ENCODE peak calls at places on chromosomes 2 and 18, in five cellular contexts. O is brain microvascular endothelial cell, K is HepG2, S is heart right ventricle, H is lower lobe of right lung. F is an unnamed sample.

GRCh38 chr2:48268671-48269070 is 261.3 kb upstream of the STON1 start:
- DNase-seq in S (no peak), K (no peak), H (no peak), O (no peak), F (no peak)

GRCh38 chr2:25521665-25522387 is 151.6 kb downstream of the DTNB start:
- DNase-seq in H (no peak), S (no peak), K (peak; percentile 72), O (peak; percentile 55), F (peak; percentile 36)

GRCh38 chr2:226983891-226984290 is 148.0 kb downstream of the RHBDD1 start:
- DNase-seq in S (no peak), H (no peak), O (no peak), K (no peak), F (no peak)

GRCh38 chr18:62844850-62845643 is 129.7 kb downstream of the PHLPP1 start:
- DNase-seq in K (no peak), O (no peak), H (no peak), S (no peak), F (no peak)

GRCh38 chr2:130985206-130985779 is 108.0 kb downstream of the FAM168B start:
- DNase-seq in K (no peak), O (no peak), H (no peak), S (no peak), F (no peak)

GRCh38 chr2:147297820-147298219 is 547.0 kb upstream of the ACVR2A start:
- DNase-seq in O (no peak), S (no peak), H (no peak), K (no peak), F (no peak)

GRCh38 chr2:201872576-201872975 is 66.2 kb downstream of the CDK15 start:
- DNase-seq in H (no peak), S (no peak), O (no peak), K (no peak), F (no peak)

GRCh38 chr2:238999290-238999741 is 151.4 kb downstream of the TWIST2 start:
- DNase-seq in O (no peak), H (no peak), S (no peak), K (peak; percentile 26), F (no peak)

GRCh38 chr2:15700610-15701325 is 109.1 kb downstream of the DDX1 start:
- DNase-seq in S (no peak), K (no peak), O (no peak), H (no peak), F (no peak)

GRCh38 chr18:35478520-35479435 is 19.0 kb downstream of the INO80C start:
- DNase-seq in K (peak; percentile 97), H (no peak), S (no peak), O (peak; percentile 99), F (peak; percentile 88)

GRCh38 chr18:45920367-45920766 is 46.8 kb downstream of the EPG5 start:
- DNase-seq in K (no peak), S (peak; percentile 83), O (peak; percentile 30), H (peak; percentile 77), F (peak; percentile 48)

GRCh38 chr2:97724073-97724410 is 10.7 kb downstream of the ZAP70 start:
- DNase-seq in K (no peak), H (no peak), O (no peak), S (no peak), F (no peak)

GRCh38 chr2:63059434-63060078 is 8.9 kb downstream of the OTX1 start:
- DNase-seq in S (no peak), K (no peak), O (no peak), H (no peak), F (no peak)

GRCh38 chr2:230908094-230908594 is 16.9 kb downstream of the GPR55 start:
- DNase-seq in S (no peak), K (no peak), H (no peak), O (no peak), F (no peak)

GRCh38 chr2:222827417-222827816 is 33.4 kb upstream of the ACSL3 start:
- DNase-seq in H (no peak), O (no peak), K (no peak), S (no peak), F (peak; percentile 74)

GRCh38 chr2:232789067-232789466 is 12.7 kb upstream of the KCNJ13 start:
- DNase-seq in K (no peak), H (no peak), O (no peak), S (no peak), F (no peak)

GRCh38 chr2:38176619-38177021 is 100.7 kb upstream of the CYP1B1 start:
- DNase-seq in S (no peak), K (no peak), H (no peak), O (peak; percentile 68), F (no peak)

GRCh38 chr2:67260348-67261277 is 136.5 kb upstream of the ETAA1 start:
- DNase-seq in S (peak; percentile 34), K (no peak), O (peak; percentile 98), H (peak; percentile 44), F (peak; percentile 21)

GRCh38 chr2:26495705-26496271 is 17.9 kb upstream of the OTOF start:
- DNase-seq in S (no peak), O (no peak), K (peak; percentile 30), H (no peak), F (no peak)

GRCh38 chr2:1802469-1803216 is 58.3 kb upstream of the PXDN start:
- DNase-seq in S (no peak), K (no peak), H (no peak), O (no peak), F (no peak)

GRCh38 chr2:240974771-240975572 is 23.4 kb upstream of the SNED1 start:
- DNase-seq in K (no peak), S (no peak), O (no peak), H (peak; percentile 19), F (no peak)

GRCh38 chr18:34915046-34915445 is 126.2 kb upstream of the MAPRE2 start:
- DNase-seq in O (no peak), K (peak; percentile 62), S (no peak), H (no peak), F (no peak)

GRCh38 chr2:48755473-48755872 is at the start of gene LHCGR:
- DNase-seq in H (peak; percentile 49), O (no peak), S (peak; percentile 30), K (no peak), F (no peak)

GRCh38 chr2:205699554-205700289 is 17.4 kb downstream of the NRP2 start:
- DNase-seq in S (no peak), K (no peak), H (no peak), O (no peak), F (no peak)

GRCh38 chr2:205698556-205699282 is 16.4 kb downstream of the NRP2 start:
- DNase-seq in O (no peak), S (no peak), K (no peak), H (no peak), F (no peak)

GRCh38 chr2:205701509-205701908 is 19.2 kb downstream of the NRP2 start:
- DNase-seq in H (no peak), S (no peak), K (no peak), O (no peak), F (no peak)

GRCh38 chr2:205702576-205702975 is 20.3 kb downstream of the NRP2 start:
- DNase-seq in H (no peak), O (no peak), S (no peak), K (peak; percentile 42), F (peak; percentile 29)

GRCh38 chr2:205700331-205701132 is 18.2 kb downstream of the NRP2 start:
- DNase-seq in O (peak; percentile 93), S (no peak), K (peak; percentile 89), H (peak; percentile 65), F (no peak)
- H3K27ac ChIP-seq in O (peak overlapping the region; percentile 93), S (peak overlapping the region; percentile 83), K (peak overlapping the region; percentile 26), H (peak overlapping the region; percentile 63), F (peak overlapping the region; percentile 15)

DNA sequence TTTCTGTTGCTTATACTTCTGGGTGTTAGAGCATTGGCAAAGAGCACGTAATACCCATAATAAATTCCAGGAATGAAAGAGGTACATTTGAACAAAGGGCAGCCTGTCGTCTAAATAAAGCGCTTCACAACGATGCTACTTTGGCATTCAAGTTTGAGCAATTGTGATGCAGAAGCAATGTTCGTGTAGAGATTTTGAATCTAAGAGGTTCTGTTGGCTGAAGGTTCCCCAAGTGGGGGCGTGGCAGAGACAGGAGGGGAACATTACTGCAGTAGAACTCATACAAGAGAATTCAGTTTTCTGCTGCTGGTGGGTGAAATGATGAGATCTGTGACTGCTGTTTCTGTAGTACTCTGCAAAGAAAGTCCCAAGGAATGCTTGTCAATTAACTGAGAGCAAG is 27.9 kb downstream of the ZNF532 start:
- DNase-seq in S (no peak), H (no peak), K (no peak), O (no peak), F (no peak)
- H3K27ac ChIP-seq in S (peak overlapping the region; percentile 76), H (no peak overlapping the region), K (no peak overlapping the region), O (no peak overlapping the region), F (no peak overlapping the region)

DNA sequence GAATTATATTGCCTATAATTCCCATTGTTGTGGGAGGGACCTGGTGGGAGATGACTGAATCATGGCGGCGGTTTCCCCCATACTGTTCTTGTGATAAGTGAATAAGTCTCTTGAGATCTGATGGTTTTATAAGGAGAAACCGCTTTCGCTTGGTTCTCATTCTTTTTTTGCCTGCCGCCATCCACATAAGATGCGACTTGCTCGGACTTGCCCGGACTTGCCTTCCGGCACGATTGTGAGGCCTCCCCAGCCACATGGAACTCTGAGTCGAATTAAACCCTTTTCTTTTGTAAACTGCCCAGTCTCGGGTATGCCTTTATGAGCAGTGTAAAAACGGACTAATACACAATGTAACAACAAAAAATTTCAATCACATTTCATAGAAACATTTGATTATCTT is 115.8 kb downstream of the C2orf74 start:
- DNase-seq in K (no peak), H (no peak), O (no peak), S (no peak), F (no peak)
- H3K27ac ChIP-seq in K (peak overlapping the region; percentile 2), H (no peak overlapping the region), O (no peak overlapping the region), S (no peak overlapping the region), F (peak overlapping the region; percentile 27)

GRCh38 chr2:104572856-104573255 is 281.1 kb upstream of the POU3F3 start:
- DNase-seq in K (no peak), O (no peak), S (no peak), H (no peak), F (no peak)

GRCh38 chr2:104582471-104582870 is 271.4 kb upstream of the POU3F3 start:
- DNase-seq in H (no peak), O (no peak), S (no peak), K (no peak), F (no peak)

GRCh38 chr2:104574367-104574766 is 279.5 kb upstream of the POU3F3 start:
- DNase-seq in S (no peak), O (no peak), K (no peak), H (no peak), F (no peak)

GRCh38 chr2:104577143-104577542 is 276.8 kb upstream of the POU3F3 start:
- DNase-seq in K (no peak), O (no peak), H (no peak), S (no peak), F (no peak)
- H3K27ac ChIP-seq in K (no peak overlapping the region), O (no peak overlapping the region), H (no peak overlapping the region), S (no peak overlapping the region), F (no peak overlapping the region)

DNA sequence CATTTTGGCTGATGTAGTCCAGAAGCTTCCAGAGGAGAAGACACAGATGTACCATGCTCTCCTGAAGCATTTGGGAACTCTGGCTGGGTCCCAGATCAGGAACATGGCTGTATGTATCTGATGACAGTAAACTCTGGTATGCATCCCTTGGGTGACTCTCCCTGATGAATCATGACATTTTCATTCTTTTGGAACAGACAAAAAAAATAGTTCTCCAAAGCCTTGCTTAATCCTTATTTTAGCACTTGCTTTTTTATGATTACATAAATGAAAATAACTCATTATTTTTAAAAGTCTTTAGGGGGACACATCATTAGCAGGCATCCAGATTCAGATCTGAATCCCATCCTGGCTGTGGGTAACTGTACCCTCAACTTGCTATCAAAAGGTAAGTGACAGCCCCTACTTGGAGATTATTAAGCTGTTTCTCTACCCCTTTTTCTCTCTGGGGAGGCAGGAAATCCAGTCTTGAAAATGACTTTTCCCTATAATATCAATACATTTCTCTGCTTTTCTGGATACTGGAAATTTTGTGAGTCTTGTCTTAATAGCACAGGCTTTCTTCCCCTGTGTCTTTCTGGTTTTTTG is 23.3 kb downstream of the AOX1 start:
- DNase-seq in H (no peak), O (peak; percentile 87), K (no peak), S (no peak), F (peak; percentile 88)
- H3K27ac ChIP-seq in H (no peak overlapping the region), O (peak overlapping the region; percentile 67), K (no peak overlapping the region), S (no peak overlapping the region), F (peak overlapping the region; percentile 31)

GRCh38 chr18:22348521-22349316 is 69.0 kb downstream of the CTAGE1 start:
- DNase-seq in S (peak; percentile 81), H (peak; percentile 74), O (peak; percentile 74), K (no peak), F (peak; percentile 61)
- H3K27ac ChIP-seq in S (peak overlapping the region; percentile 90), H (peak overlapping the region; percentile 88), O (peak overlapping the region; percentile 91), K (no peak overlapping the region), F (peak overlapping the region; percentile 81)